ENCODE peak calls at places on chromosomes 16 and 17, in seven cellular contexts. L is GM10248, A is MM.1S, X is upper lobe of right lung, Q is heart right ventricle, Z is AG09309, B is kidney epithelial cell. F is an unnamed sample.

GRCh38 chr16:57785924-57786323 is 16.4 kb downstream of the KIFC3 start:
- DNase-seq in L (no peak), A (no peak), X (no peak), Q (no peak), Z (no peak), B (no peak), F (no peak)

GRCh38 chr17:59652119-59652518 is 32.4 kb downstream of the CLTC start:
- DNase-seq in L (no peak), A (no peak), X (no peak), Q (no peak), Z (peak; percentile 67), B (no peak), F (peak; percentile 79)

GRCh38 chr16:59088401-59088800 is 354.3 kb upstream of the GOT2 start:
- DNase-seq in L (no peak), A (no peak), X (no peak), Q (no peak), Z (no peak), B (no peak), F (peak; percentile 18)

GRCh38 chr17:17579691-17580090 is 11.8 kb downstream of the PEMT start:
- DNase-seq in L (no peak), A (no peak), X (no peak), Q (no peak), Z (no peak), B (no peak), F (no peak)

GRCh38 chr16:31674686-31675085 is 147.0 kb downstream of the AHSP start:
- DNase-seq in L (no peak), A (no peak), X (no peak), Q (no peak), Z (no peak), B (no peak), F (no peak)

GRCh38 chr17:5975651-5976050 is 94.5 kb upstream of the WSCD1 start:
- DNase-seq in L (no peak), A (no peak), X (no peak), Q (no peak), Z (no peak), B (no peak), F (no peak)

GRCh38 chr17:36736201-36737156 is 135.1 kb downstream of the MRM1 start:
- DNase-seq in L (no peak), A (no peak), X (no peak), Q (no peak), Z (no peak), B (no peak), F (no peak)

GRCh38 chr17:2782030-2782429 is 14.2 kb upstream of the RAP1GAP2 start:
- DNase-seq in L (no peak), A (no peak), X (peak; percentile 73), Q (no peak), Z (no peak), B (peak; percentile 10), F (no peak)

GRCh38 chr17:21548236-21548635 is 144.1 kb upstream of the KCNJ18 start:
- DNase-seq in L (no peak), A (no peak), X (no peak), Q (no peak), Z (no peak), B (no peak), F (no peak)

GRCh38 chr17:35433075-35433894 is 985 bp upstream of the SLFN12 start:
- DNase-seq in L (peak; percentile 66), A (peak; percentile 93), X (peak; percentile 70), Q (peak; percentile 56), Z (peak; percentile 98), B (peak; percentile 99), F (peak; percentile 99)

GRCh38 chr17:9409430-9409829 is 166.2 kb downstream of the STX8 start:
- DNase-seq in L (no peak), A (no peak), X (no peak), Q (no peak), Z (no peak), B (no peak), F (peak; percentile 22)

GRCh38 chr17:18224428-18225120 is 861 bp upstream of the LLGL1 start:
- DNase-seq in L (no peak), A (no peak), X (no peak), Q (peak; percentile 48), Z (no peak), B (no peak), F (no peak)

GRCh38 chr17:42428141-42428944 is 5.3 kb upstream of the CAVIN1 start:
- DNase-seq in L (peak; percentile 41), A (peak; percentile 46), X (no peak), Q (no peak), Z (peak; percentile 97), B (peak; percentile 94), F (peak; percentile 99)

GRCh38 chr16:35795361-35796029 is 2336.1 kb downstream of the TP53TG3F start:
- DNase-seq in L (no peak), A (peak; percentile 14), X (peak; percentile 54), Q (no peak), Z (no peak), B (no peak), F (no peak)

GRCh38 chr16:48323783-48324775 is 61.1 kb downstream of the SIAH1 start:
- DNase-seq in L (no peak), A (no peak), X (no peak), Q (no peak), Z (no peak), B (no peak), F (peak; percentile 74)

GRCh38 chr17:82061047-82061925 is 4.3 kb downstream of the DUS1L start:
- DNase-seq in L (no peak), A (no peak), X (no peak), Q (no peak), Z (no peak), B (no peak), F (no peak)

GRCh38 chr16:85112364-85112763 is at the start of gene CIBAR2:
- DNase-seq in L (no peak), A (no peak), X (no peak), Q (no peak), Z (no peak), B (no peak), F (no peak)

GRCh38 chr16:12350945-12351344 is 374.4 kb downstream of the SNX29 start:
- DNase-seq in L (no peak), A (no peak), X (no peak), Q (no peak), Z (no peak), B (no peak), F (no peak)
- TF ChIP-seq CTCF in L (no peak), A (no peak), X (no peak), Q (no peak), Z (no peak), B (peak; percentile 14), F (no peak)

GRCh38 chr17:78986048-78986648 is 6.4 kb upstream of the LGALS3BP start:
- DNase-seq in L (no peak), A (peak; percentile 70), X (no peak), Q (peak; percentile 35), Z (no peak), B (no peak), F (peak; percentile 43)
- TF ChIP-seq CTCF in L (no peak), A (peak; percentile 68), X (peak; percentile 44), Q (peak; percentile 37), Z (peak; percentile 34), B (no peak), F (peak; percentile 39)

GRCh38 chr16:16064874-16065384 is 115.5 kb downstream of the ABCC1 start:
- DNase-seq in L (no peak), A (no peak), X (no peak), Q (no peak), Z (no peak), B (no peak), F (no peak)
- TF ChIP-seq CTCF in L (no peak), A (no peak), X (no peak), Q (no peak), Z (no peak), B (no peak), F (no peak)

GRCh38 chr17:14719942-14720341 is 419.1 kb downstream of the HS3ST3B1 start:
- DNase-seq in L (no peak), A (no peak), X (no peak), Q (no peak), Z (no peak), B (no peak), F (no peak)
- TF ChIP-seq CTCF in L (no peak), A (no peak), X (no peak), Q (no peak), Z (no peak), B (no peak), F (no peak)

F was measured in AG10803.